ENCODE peak calls at places on chromosomes 12 and 14, in four cellular contexts. H, K, F and N are unnamed samples.

GRCh38 chr12:53324113-53324778 is 2.8 kb upstream of the AAAS start:
- DNase-seq in H (peak), K (peak), F (peak), N (no peak)

GRCh38 chr12:67940780-67941243 is 48.4 kb upstream of the IFNG-AS1 start:
- DNase-seq in H (peak), K (no peak), F (no peak), N (no peak)

GRCh38 chr14:62614117-62614516 is 431.1 kb downstream of the KCNH5 start:
- DNase-seq in H (no peak), K (no peak), F (no peak), N (no peak)

GRCh38 chr12:62640910-62641448 is 174.4 kb downstream of the MON2 start:
- DNase-seq in H (no peak), K (no peak), F (no peak), N (no peak)

GRCh38 chr12:64318605-64319004 is 72.0 kb downstream of the C12orf56 start:
- DNase-seq in H (no peak), K (no peak), F (no peak), N (peak)

GRCh38 chr14:38868415-38869290 is 234.4 kb downstream of the SEC23A start:
- DNase-seq in H (no peak), K (no peak), F (no peak), N (no peak)

GRCh38 chr12:18750087-18750486 is 12.2 kb downstream of the CAPZA3 start:
- DNase-seq in H (no peak), K (no peak), F (no peak), N (no peak)

GRCh38 chr14:55813635-55814034 is 233.6 kb downstream of the KTN1 start:
- DNase-seq in H (no peak), K (no peak), F (no peak), N (no peak)

GRCh38 chr12:95984685-95985084 is 11.5 kb downstream of the HAL start:
- DNase-seq in H (no peak), K (no peak), F (no peak), N (no peak)

GRCh38 chr14:50452979-50453705 is 56.5 kb upstream of the CDKL1 start:
- DNase-seq in H (no peak), K (peak), F (no peak), N (no peak)

GRCh38 chr12:98578821-98579220 is 14.7 kb upstream of the SLC25A3 start:
- DNase-seq in H (no peak), K (no peak), F (no peak), N (no peak)

GRCh38 chr14:50955373-50956043 is 11.2 kb upstream of the PYGL start:
- DNase-seq in H (peak), K (peak), F (no peak), N (peak)

GRCh38 chr14:23935158-23935557 is 18.4 kb upstream of the DHRS4 start:
- DNase-seq in H (no peak), K (no peak), F (no peak), N (no peak)

GRCh38 chr12:30613119-30613830 is 82.4 kb downstream of the IPO8 start:
- DNase-seq in H (no peak), K (no peak), F (no peak), N (no peak)

GRCh38 chr12:106010746-106011145 is 128.0 kb downstream of the NUAK1 start:
- DNase-seq in H (no peak), K (no peak), F (no peak), N (no peak)

GRCh38 chr12:25840678-25841077 is 117.8 kb upstream of the RASSF8 start:
- DNase-seq in H (no peak), K (no peak), F (no peak), N (no peak)

GRCh38 chr14:102235275-102235897 is 69.6 kb downstream of the MOK start:
- DNase-seq in H (peak), K (peak), F (peak), N (peak)

GRCh38 chr12:86711716-86712115 is 455.5 kb upstream of the MGAT4C start:
- DNase-seq in H (no peak), K (no peak), F (no peak), N (no peak)

GRCh38 chr12:88172844-88173407 is 30.8 kb downstream of the TMTC3 start:
- DNase-seq in H (no peak), K (no peak), F (no peak), N (no peak)

GRCh38 chr12:15599266-15600037 is 189.7 kb downstream of the EPS8 start:
- DNase-seq in H (peak), K (peak), F (no peak), N (peak)

GRCh38 chr12:132940071-132940719 is 15.9 kb downstream of the ZNF605 start:
- DNase-seq in H (no peak), K (no peak), F (no peak), N (no peak)

GRCh38 chr12:12474931-12475485 is 87.7 kb downstream of the DUSP16 start:
- DNase-seq in H (no peak), K (no peak), F (no peak), N (no peak)

GRCh38 chr12:124398578-124399227 is 103.8 kb downstream of the RFLNA start:
- DNase-seq in H (peak), K (no peak), F (no peak), N (no peak)

GRCh38 chr12:77782034-77782433 is 48.7 kb upstream of the NAV3 start:
- DNase-seq in H (no peak), K (no peak), F (no peak), N (no peak)

GRCh38 chr12:116303929-116304328 is 26.4 kb upstream of the MED13L start:
- DNase-seq in H (no peak), K (no peak), F (no peak), N (no peak)

GRCh38 chr14:91872517-91873470 is 5.5 kb upstream of the TC2N start:
- DNase-seq in H (peak), K (no peak), F (no peak), N (no peak)

GRCh38 chr14:61567838-61568571 is 127.3 kb upstream of the HIF1A start:
- DNase-seq in H (no peak), K (no peak), F (peak), N (peak)

GRCh38 chr12:106780010-106780625 is 5.6 kb downstream of the RIC8B start:
- DNase-seq in H (no peak), K (peak), F (no peak), N (no peak)

GRCh38 chr12:45726594-45727300 is 2.8 kb upstream of the ARID2 start:
- DNase-seq in H (peak), K (peak), F (peak), N (peak)

GRCh38 chr12:9049520-9050133 is 60.3 kb downstream of the KLRG1 start:
- DNase-seq in H (no peak), K (peak), F (peak), N (no peak)

GRCh38 chr12:24948452-24948815 is 467 bp downstream of the BCAT1 start:
- DNase-seq in H (no peak), K (peak), F (peak), N (no peak)

GRCh38 chr12:55629058-55629841 is 7.4 kb upstream of the OR10P1 start:
- DNase-seq in H (no peak), K (no peak), F (no peak), N (no peak)

GRCh38 chr12:104964167-104964566 is 6.1 kb upstream of the SLC41A2 start:
- DNase-seq in H (no peak), K (no peak), F (no peak), N (no peak)

GRCh38 chr12:68746572-68747180 is 700 bp downstream of the SLC35E3 start:
- DNase-seq in H (peak), K (peak), F (peak), N (peak)

GRCh38 chr14:104465482-104466390 is 113.8 kb upstream of the C14orf180 start:
- DNase-seq in H (no peak), K (no peak), F (peak), N (no peak)